ENCODE peak calls at places on chromosome X, in five cellular contexts. One of them, this sample, is unnamed.

GRCh38 chrX:104281564-104281963 is 26.8 kb upstream of the ESX1 start:
- DNase-seq in frontal cortex: no peak
- DNase-seq in small intestine: no peak
- DNase-seq in kidney glomerular epithelial cell: no peak
- DNase-seq in heart left ventricle: no peak
- DNase-seq in this sample: no peak

GRCh38 chrX:95884196-95884595 is 800.4 kb upstream of the DIAPH2 start:
- DNase-seq in small intestine: no peak
- DNase-seq in heart left ventricle: no peak
- DNase-seq in frontal cortex: no peak
- DNase-seq in kidney glomerular epithelial cell: no peak
- DNase-seq in this sample: no peak

GRCh38 chrX:119684916-119685224 is 8.1 kb downstream of the SEPTIN6 start:
- DNase-seq in heart left ventricle: no peak
- DNase-seq in small intestine: no peak
- DNase-seq in frontal cortex: no peak
- DNase-seq in kidney glomerular epithelial cell: no peak
- DNase-seq in this sample: no peak

GRCh38 chrX:55919367-55920221 is 202.0 kb downstream of the RRAGB start:
- DNase-seq in frontal cortex: no peak
- DNase-seq in kidney glomerular epithelial cell: no peak
- DNase-seq in small intestine: no peak
- DNase-seq in heart left ventricle: no peak
- DNase-seq in this sample: no peak

GRCh38 chrX:68710870-68711576 is 63.6 kb downstream of the STARD8 start:
- DNase-seq in frontal cortex: no peak
- DNase-seq in heart left ventricle: no peak
- DNase-seq in kidney glomerular epithelial cell: no peak
- DNase-seq in small intestine: peak
- DNase-seq in this sample: no peak

GRCh38 chrX:43836435-43837184 is 45.6 kb downstream of the MAOB start:
- DNase-seq in small intestine: peak
- DNase-seq in heart left ventricle: no peak
- DNase-seq in kidney glomerular epithelial cell: no peak
- DNase-seq in frontal cortex: no peak
- DNase-seq in this sample: no peak

GRCh38 chrX:821311-822178 is 191.0 kb downstream of the SHOX start:
- DNase-seq in heart left ventricle: no peak
- DNase-seq in frontal cortex: no peak
- DNase-seq in kidney glomerular epithelial cell: no peak
- DNase-seq in small intestine: no peak
- DNase-seq in this sample: no peak

GRCh38 chrX:66384722-66385121 is 220.7 kb downstream of the HEPH start:
- DNase-seq in kidney glomerular epithelial cell: no peak
- DNase-seq in frontal cortex: no peak
- DNase-seq in small intestine: no peak
- DNase-seq in heart left ventricle: no peak
- DNase-seq in this sample: no peak

GRCh38 chrX:13669246-13669689 is 16.3 kb downstream of the TCEANC start:
- DNase-seq in heart left ventricle: peak
- DNase-seq in small intestine: peak
- DNase-seq in kidney glomerular epithelial cell: peak
- DNase-seq in frontal cortex: no peak
- DNase-seq in this sample: peak

GRCh38 chrX:134949271-134949670 is 41.5 kb upstream of the SMIM10 start:
- DNase-seq in heart left ventricle: no peak
- DNase-seq in small intestine: no peak
- DNase-seq in frontal cortex: no peak
- DNase-seq in kidney glomerular epithelial cell: peak
- DNase-seq in this sample: no peak

GRCh38 chrX:37905436-37906147 is 58.2 kb upstream of the DYNLT3 start:
- DNase-seq in kidney glomerular epithelial cell: no peak
- DNase-seq in frontal cortex: no peak
- DNase-seq in heart left ventricle: peak
- DNase-seq in small intestine: no peak
- DNase-seq in this sample: no peak

GRCh38 chrX:40844476-40844875 is 109.1 kb upstream of the MED14 start:
- DNase-seq in small intestine: no peak
- DNase-seq in frontal cortex: no peak
- DNase-seq in kidney glomerular epithelial cell: peak
- DNase-seq in heart left ventricle: no peak
- DNase-seq in this sample: no peak

GRCh38 chrX:100819534-100819836 is 706 bp upstream of the CSTF2 start:
- DNase-seq in heart left ventricle: peak
- DNase-seq in frontal cortex: no peak
- DNase-seq in kidney glomerular epithelial cell: no peak
- DNase-seq in small intestine: no peak
- DNase-seq in this sample: no peak

GRCh38 chrX:2679534-2680485 is 11.3 kb upstream of the CD99 start:
- DNase-seq in small intestine: no peak
- DNase-seq in heart left ventricle: no peak
- DNase-seq in frontal cortex: no peak
- DNase-seq in kidney glomerular epithelial cell: no peak
- DNase-seq in this sample: no peak

GRCh38 chrX:133321441-133321840 is 93.8 kb downstream of the GPC4 start:
- DNase-seq in heart left ventricle: no peak
- DNase-seq in kidney glomerular epithelial cell: no peak
- DNase-seq in frontal cortex: no peak
- DNase-seq in small intestine: no peak
- DNase-seq in this sample: no peak

GRCh38 chrX:32598707-32599106 is 612.6 kb downstream of the DMD start:
- DNase-seq in heart left ventricle: no peak
- DNase-seq in kidney glomerular epithelial cell: no peak
- DNase-seq in small intestine: no peak
- DNase-seq in frontal cortex: no peak
- DNase-seq in this sample: no peak

GRCh38 chrX:69280956-69281355 is 115.7 kb upstream of the PJA1 start:
- DNase-seq in frontal cortex: no peak
- DNase-seq in small intestine: no peak
- DNase-seq in kidney glomerular epithelial cell: no peak
- DNase-seq in heart left ventricle: peak
- DNase-seq in this sample: no peak

GRCh38 chrX:19593684-19594083 is 78.4 kb upstream of the MAP3K15 start:
- DNase-seq in heart left ventricle: peak
- DNase-seq in frontal cortex: peak
- DNase-seq in small intestine: peak
- DNase-seq in kidney glomerular epithelial cell: peak
- DNase-seq in this sample: peak

GRCh38 chrX:39854772-39855747 is 242.7 kb downstream of the BCOR start:
- DNase-seq in small intestine: peak
- DNase-seq in kidney glomerular epithelial cell: no peak
- DNase-seq in frontal cortex: no peak
- DNase-seq in heart left ventricle: no peak
- DNase-seq in this sample: no peak

GRCh38 chrX:84415155-84415554 is 87.1 kb downstream of the HDX start:
- DNase-seq in kidney glomerular epithelial cell: no peak
- DNase-seq in frontal cortex: no peak
- DNase-seq in small intestine: no peak
- DNase-seq in heart left ventricle: no peak
- DNase-seq in this sample: no peak

GRCh38 chrX:107708762-107709161 is 66.8 kb downstream of the TSC22D3 start:
- DNase-seq in heart left ventricle: no peak
- DNase-seq in frontal cortex: no peak
- DNase-seq in small intestine: no peak
- DNase-seq in kidney glomerular epithelial cell: no peak
- DNase-seq in this sample: no peak